ENCODE peak calls at places on chromosomes 2 and 18, in four cellular contexts. O is caudate nucleus, Q is myocyte, F is GM23248. N is an unnamed sample.

GRCh38 chr2:118127250-118127649 is 39.0 kb downstream of the INSIG2 start:
- DNase-seq in O (no peak), Q (no peak), F (no peak), N (no peak)

GRCh38 chr2:7022956-7023467 is 105.8 kb downstream of the RNF144A start:
- DNase-seq in O (no peak), Q (no peak), F (no peak), N (no peak)

GRCh38 chr18:77478619-77479018 is 229.0 kb downstream of the GALR1 start:
- DNase-seq in O (no peak), Q (no peak), F (no peak), N (no peak)

GRCh38 chr2:17475285-17475684 is 43.0 kb downstream of the RAD51AP2 start:
- DNase-seq in O (no peak), Q (no peak), F (peak; percentile 29), N (no peak)

GRCh38 chr2:219877714-219878113 is 250.3 kb downstream of the SLC4A3 start:
- DNase-seq in O (no peak), Q (no peak), F (no peak), N (no peak)

GRCh38 chr2:231052494-231053451 is 3.9 kb upstream of the PSMD1 start:
- DNase-seq in O (peak; percentile 86), Q (peak; percentile 84), F (peak; percentile 94), N (peak; percentile 75)

GRCh38 chr2:119809329-119810038 is 49.8 kb downstream of the PTPN4 start:
- DNase-seq in O (no peak), Q (peak; percentile 14), F (peak; percentile 95), N (no peak)

GRCh38 chr2:152054593-152054992 is 44.3 kb downstream of the CACNB4 start:
- DNase-seq in O (no peak), Q (peak; percentile 62), F (peak; percentile 84), N (no peak)

GRCh38 chr18:55781481-55781957 is 193.5 kb upstream of the TCF4 start:
- DNase-seq in O (peak; percentile 71), Q (peak; percentile 82), F (peak; percentile 76), N (peak; percentile 37)